ENCODE peak calls at places on chromosomes 16 and 17, in nine cellular contexts. I is activated T-cell treated with anti-CD3 and anti-CD28 coated beads for 4 hours; Y is NCI-H1436; A is HTR-8/SVneo; U is stimulated activated CD4-positive, alpha-beta T cell treated with anti-CD3 and anti-CD28 coated beads, Interleukin-4, amount 100 ng/mL, for 4 hours; G is omental fat pad; O is cardiac fibroblast; L is amygdala; S is frontal cortex. F is an unnamed sample.

GRCh38 chr17:47368262-47368661 is 44.5 kb downstream of the EFCAB13 start:
- DNase-seq in I (no peak), Y (no peak), A (no peak), U (no peak), G (no peak), O (no peak), L (no peak), S (no peak), F (no peak)

GRCh38 chr16:66878067-66878466 is 2.2 kb upstream of the PDP2 start:
- DNase-seq in I (peak; percentile 9), Y (no peak), A (no peak), U (peak; percentile 45), G (no peak), O (no peak), L (no peak), S (no peak), F (no peak)

GRCh38 chr16:1543085-1543896 is 9.8 kb downstream of the TMEM204 start:
- DNase-seq in I (peak; percentile 37), Y (no peak), A (peak; percentile 82), U (peak; percentile 73), G (no peak), O (peak; percentile 91), L (no peak), S (peak; percentile 55), F (peak; percentile 32)

GRCh38 chr17:67613961-67614360 is 103.8 kb upstream of the NOL11 start:
- DNase-seq in I (no peak), Y (no peak), A (no peak), U (no peak), G (no peak), O (no peak), L (no peak), S (no peak), F (no peak)

GRCh38 chr17:50545306-50545705 is 1.7 kb upstream of the SPATA20 start:
- DNase-seq in I (no peak), Y (no peak), A (no peak), U (no peak), G (no peak), O (no peak), L (no peak), S (no peak), F (no peak)

GRCh38 chr16:63623551-63624039 is 1498.3 kb downstream of the CDH11 start:
- DNase-seq in I (no peak), Y (no peak), A (no peak), U (no peak), G (no peak), O (no peak), L (no peak), S (no peak), F (no peak)

GRCh38 chr16:84482001-84482891 is 22.2 kb downstream of the MEAK7 start:
- DNase-seq in I (no peak), Y (no peak), A (no peak), U (no peak), G (no peak), O (no peak), L (no peak), S (no peak), F (no peak)

GRCh38 chr17:17510456-17511292 is 14.5 kb upstream of the RASD1 start:
- DNase-seq in I (no peak), Y (no peak), A (no peak), U (no peak), G (no peak), O (no peak), L (no peak), S (no peak), F (no peak)

F was measured in GM18507.